ENCODE peak calls at places on chromosomes 7 and 10, in nine cellular contexts. One of them, this sample, is unnamed.

GRCh38 chr10:25707976-25708671 is 225.9 kb upstream of the MYO3A start:
- DNase-seq in fibroblast of the conjunctiva: no peak
- DNase-seq in NCI-H345: no peak
- DNase-seq in hypothalamus: no peak
- DNase-seq in T-helper 2 cell: no peak
- DNase-seq in stimulated activated CD4-positive, alpha-beta T cell treated with anti-CD3 and anti-CD28 coated beads, Interleukin-2, amount 100 ng/mL, for 48 hours: no peak
- DNase-seq in ovary: no peak
- DNase-seq in ecto neural progenitor cell: no peak
- DNase-seq in NCI-H2029: no peak
- DNase-seq in this sample: no peak

GRCh38 chr10:125768217-125768616 is 7.4 kb downstream of the MMP21 start:
- DNase-seq in fibroblast of the conjunctiva: peak
- DNase-seq in NCI-H345: peak
- DNase-seq in hypothalamus: no peak
- DNase-seq in T-helper 2 cell: no peak
- DNase-seq in stimulated activated CD4-positive, alpha-beta T cell treated with anti-CD3 and anti-CD28 coated beads, Interleukin-2, amount 100 ng/mL, for 48 hours: no peak
- DNase-seq in ovary: no peak
- DNase-seq in ecto neural progenitor cell: no peak
- DNase-seq in NCI-H2029: peak
- DNase-seq in this sample: no peak

GRCh38 chr10:89431977-89432376 is 17.6 kb downstream of the IFIT5 start:
- DNase-seq in fibroblast of the conjunctiva: no peak
- DNase-seq in NCI-H345: peak
- DNase-seq in hypothalamus: no peak
- DNase-seq in T-helper 2 cell: no peak
- DNase-seq in stimulated activated CD4-positive, alpha-beta T cell treated with anti-CD3 and anti-CD28 coated beads, Interleukin-2, amount 100 ng/mL, for 48 hours: no peak
- DNase-seq in ovary: no peak
- DNase-seq in ecto neural progenitor cell: no peak
- DNase-seq in NCI-H2029: no peak
- DNase-seq in this sample: no peak

GRCh38 chr7:12130664-12131063 is 80.4 kb upstream of the TMEM106B start:
- DNase-seq in fibroblast of the conjunctiva: no peak
- DNase-seq in NCI-H345: no peak
- DNase-seq in hypothalamus: no peak
- DNase-seq in T-helper 2 cell: no peak
- DNase-seq in stimulated activated CD4-positive, alpha-beta T cell treated with anti-CD3 and anti-CD28 coated beads, Interleukin-2, amount 100 ng/mL, for 48 hours: no peak
- DNase-seq in ovary: no peak
- DNase-seq in ecto neural progenitor cell: no peak
- DNase-seq in NCI-H2029: no peak
- DNase-seq in this sample: no peak

GRCh38 chr7:44044315-44045225 is at the start of gene DBNL:
- DNase-seq in fibroblast of the conjunctiva: peak
- DNase-seq in NCI-H345: peak
- DNase-seq in hypothalamus: peak
- DNase-seq in T-helper 2 cell: peak
- DNase-seq in stimulated activated CD4-positive, alpha-beta T cell treated with anti-CD3 and anti-CD28 coated beads, Interleukin-2, amount 100 ng/mL, for 48 hours: peak
- DNase-seq in ovary: peak
- DNase-seq in ecto neural progenitor cell: peak
- DNase-seq in NCI-H2029: peak
- DNase-seq in this sample: peak

GRCh38 chr7:47786557-47787248 is 161.6 kb downstream of the PKD1L1 start:
- DNase-seq in fibroblast of the conjunctiva: peak
- DNase-seq in NCI-H345: no peak
- DNase-seq in hypothalamus: peak
- DNase-seq in T-helper 2 cell: no peak
- DNase-seq in stimulated activated CD4-positive, alpha-beta T cell treated with anti-CD3 and anti-CD28 coated beads, Interleukin-2, amount 100 ng/mL, for 48 hours: no peak
- DNase-seq in ovary: peak
- DNase-seq in ecto neural progenitor cell: peak
- DNase-seq in NCI-H2029: no peak
- DNase-seq in this sample: no peak

GRCh38 chr7:106721816-106722785 is 61.1 kb upstream of the CCDC71L start:
- DNase-seq in fibroblast of the conjunctiva: no peak
- DNase-seq in NCI-H345: no peak
- DNase-seq in hypothalamus: no peak
- DNase-seq in T-helper 2 cell: no peak
- DNase-seq in stimulated activated CD4-positive, alpha-beta T cell treated with anti-CD3 and anti-CD28 coated beads, Interleukin-2, amount 100 ng/mL, for 48 hours: no peak
- DNase-seq in ovary: no peak
- DNase-seq in ecto neural progenitor cell: no peak
- DNase-seq in NCI-H2029: no peak
- DNase-seq in this sample: no peak

GRCh38 chr10:30467939-30468338 is 34.0 kb downstream of the MAP3K8 start:
- DNase-seq in fibroblast of the conjunctiva: no peak
- DNase-seq in NCI-H345: no peak
- DNase-seq in hypothalamus: no peak
- DNase-seq in T-helper 2 cell: no peak
- DNase-seq in stimulated activated CD4-positive, alpha-beta T cell treated with anti-CD3 and anti-CD28 coated beads, Interleukin-2, amount 100 ng/mL, for 48 hours: no peak
- DNase-seq in ovary: no peak
- DNase-seq in ecto neural progenitor cell: no peak
- DNase-seq in NCI-H2029: no peak
- DNase-seq in this sample: no peak

GRCh38 chr10:116011929-116012328 is 261.1 kb downstream of the GFRA1 start:
- DNase-seq in fibroblast of the conjunctiva: no peak
- DNase-seq in NCI-H345: no peak
- DNase-seq in hypothalamus: no peak
- DNase-seq in T-helper 2 cell: no peak
- DNase-seq in stimulated activated CD4-positive, alpha-beta T cell treated with anti-CD3 and anti-CD28 coated beads, Interleukin-2, amount 100 ng/mL, for 48 hours: no peak
- DNase-seq in ovary: no peak
- DNase-seq in ecto neural progenitor cell: no peak
- DNase-seq in NCI-H2029: no peak
- DNase-seq in this sample: no peak

GRCh38 chr10:89003344-89003743 is 12.7 kb downstream of the FAS start:
- DNase-seq in fibroblast of the conjunctiva: no peak
- DNase-seq in NCI-H345: no peak
- DNase-seq in hypothalamus: no peak
- DNase-seq in T-helper 2 cell: no peak
- DNase-seq in stimulated activated CD4-positive, alpha-beta T cell treated with anti-CD3 and anti-CD28 coated beads, Interleukin-2, amount 100 ng/mL, for 48 hours: no peak
- DNase-seq in ovary: no peak
- DNase-seq in ecto neural progenitor cell: no peak
- DNase-seq in NCI-H2029: no peak
- DNase-seq in this sample: no peak

GRCh38 chr10:132446661-132447445 is 49.9 kb downstream of the PWWP2B start:
- DNase-seq in fibroblast of the conjunctiva: no peak
- DNase-seq in NCI-H345: peak
- DNase-seq in hypothalamus: no peak
- DNase-seq in T-helper 2 cell: peak
- DNase-seq in stimulated activated CD4-positive, alpha-beta T cell treated with anti-CD3 and anti-CD28 coated beads, Interleukin-2, amount 100 ng/mL, for 48 hours: peak
- DNase-seq in ovary: no peak
- DNase-seq in ecto neural progenitor cell: no peak
- DNase-seq in NCI-H2029: no peak
- DNase-seq in this sample: peak

GRCh38 chr7:17501461-17502208 is 203.2 kb downstream of the AHR start:
- DNase-seq in fibroblast of the conjunctiva: no peak
- DNase-seq in NCI-H345: no peak
- DNase-seq in hypothalamus: no peak
- DNase-seq in T-helper 2 cell: no peak
- DNase-seq in stimulated activated CD4-positive, alpha-beta T cell treated with anti-CD3 and anti-CD28 coated beads, Interleukin-2, amount 100 ng/mL, for 48 hours: no peak
- DNase-seq in ovary: no peak
- DNase-seq in ecto neural progenitor cell: no peak
- DNase-seq in NCI-H2029: no peak
- DNase-seq in this sample: no peak

GRCh38 chr10:132443605-132443997 is 46.6 kb downstream of the PWWP2B start:
- DNase-seq in fibroblast of the conjunctiva: no peak
- DNase-seq in NCI-H345: no peak
- DNase-seq in hypothalamus: no peak
- DNase-seq in T-helper 2 cell: peak
- DNase-seq in stimulated activated CD4-positive, alpha-beta T cell treated with anti-CD3 and anti-CD28 coated beads, Interleukin-2, amount 100 ng/mL, for 48 hours: peak
- DNase-seq in ovary: peak
- DNase-seq in ecto neural progenitor cell: no peak
- DNase-seq in NCI-H2029: no peak
- DNase-seq in this sample: peak

GRCh38 chr7:81873559-81873958 is 103.7 kb upstream of the HGF start:
- DNase-seq in fibroblast of the conjunctiva: peak
- DNase-seq in NCI-H345: no peak
- DNase-seq in hypothalamus: no peak
- DNase-seq in T-helper 2 cell: no peak
- DNase-seq in stimulated activated CD4-positive, alpha-beta T cell treated with anti-CD3 and anti-CD28 coated beads, Interleukin-2, amount 100 ng/mL, for 48 hours: no peak
- DNase-seq in ovary: no peak
- DNase-seq in ecto neural progenitor cell: no peak
- DNase-seq in NCI-H2029: no peak
- DNase-seq in this sample: no peak

GRCh38 chr7:102933763-102934162 is 21.0 kb downstream of the LRRC17 start:
- DNase-seq in fibroblast of the conjunctiva: peak
- DNase-seq in NCI-H345: no peak
- DNase-seq in hypothalamus: peak
- DNase-seq in T-helper 2 cell: no peak
- DNase-seq in stimulated activated CD4-positive, alpha-beta T cell treated with anti-CD3 and anti-CD28 coated beads, Interleukin-2, amount 100 ng/mL, for 48 hours: no peak
- DNase-seq in ovary: peak
- DNase-seq in ecto neural progenitor cell: peak
- DNase-seq in NCI-H2029: no peak
- DNase-seq in this sample: no peak

GRCh38 chr10:101938316-101939272 is 95.0 kb upstream of the KCNIP2 start:
- DNase-seq in fibroblast of the conjunctiva: peak
- DNase-seq in NCI-H345: no peak
- DNase-seq in hypothalamus: no peak
- DNase-seq in T-helper 2 cell: no peak
- DNase-seq in stimulated activated CD4-positive, alpha-beta T cell treated with anti-CD3 and anti-CD28 coated beads, Interleukin-2, amount 100 ng/mL, for 48 hours: no peak
- DNase-seq in ovary: no peak
- DNase-seq in ecto neural progenitor cell: no peak
- DNase-seq in NCI-H2029: no peak
- DNase-seq in this sample: no peak

GRCh38 chr7:111290419-111290818 is 199.5 kb downstream of the LRRN3 start:
- DNase-seq in fibroblast of the conjunctiva: no peak
- DNase-seq in NCI-H345: no peak
- DNase-seq in hypothalamus: no peak
- DNase-seq in T-helper 2 cell: no peak
- DNase-seq in stimulated activated CD4-positive, alpha-beta T cell treated with anti-CD3 and anti-CD28 coated beads, Interleukin-2, amount 100 ng/mL, for 48 hours: no peak
- DNase-seq in ovary: no peak
- DNase-seq in ecto neural progenitor cell: no peak
- DNase-seq in NCI-H2029: no peak
- DNase-seq in this sample: no peak